ENCODE peak calls at places on chromosomes 13 and 19, in ten cellular contexts. D is NAMALWA; I is pons; G is MCF 10A; V is AG04449; M is iris pigment epithelial cell; H is activated T-cell treated with anti-CD3 and anti-CD28 coated beads for 48 hours; O is HT1080; C is activated gamma-delta T cell treated with Interleukin-2 at 50 U/mL for 16 hours; B is activated naive CD4-positive, alpha-beta T cell. X is an unnamed sample.

GRCh38 chr13:105702441-105702840 is 833.0 kb downstream of the EFNB2 start:
- DNase-seq in I (no peak), H (no peak), B (no peak), O (no peak), D (no peak), G (no peak), M (no peak), C (no peak), V (no peak), X (no peak)

GRCh38 chr19:591099-591958 is 1.6 kb downstream of the HCN2 start:
- DNase-seq in V (no peak), H (no peak), G (peak; percentile 50), C (no peak), B (no peak), D (no peak), O (no peak), M (peak; percentile 25), I (no peak), X (peak; percentile 68)

GRCh38 chr13:113140677-113141590 is 17.5 kb upstream of the PROZ start:
- DNase-seq in G (no peak), B (no peak), O (no peak), C (no peak), M (no peak), D (no peak), V (no peak), I (no peak), H (no peak), X (no peak)

GRCh38 chr19:4120531-4120930 is 3.4 kb downstream of the MAP2K2 start:
- DNase-seq in I (no peak), H (no peak), M (peak; percentile 77), G (no peak), B (no peak), V (no peak), D (no peak), C (no peak), O (peak; percentile 16), X (no peak)

GRCh38 chr19:45976180-45976579 is 2.5 kb upstream of the NOVA2 start:
- DNase-seq in C (no peak), D (no peak), V (no peak), G (no peak), I (peak; percentile 0), M (peak; percentile 8), H (no peak), B (no peak), O (no peak), X (no peak)

GRCh38 chr13:91652389-91652788 is 254.0 kb downstream of the GPC5 start:
- DNase-seq in V (no peak), D (no peak), M (no peak), I (no peak), C (no peak), H (no peak), G (peak; percentile 76), B (no peak), O (peak; percentile 56), X (no peak)

GRCh38 chr13:111595276-111595675 is 274.8 kb downstream of the TEX29 start:
- DNase-seq in D (no peak), O (no peak), C (no peak), G (no peak), B (no peak), H (no peak), V (no peak), M (no peak), I (no peak), X (no peak)

GRCh38 chr13:31957772-31958171 is 73.8 kb upstream of the FRY start:
- DNase-seq in O (peak; percentile 13), C (no peak), V (no peak), B (no peak), I (no peak), G (no peak), H (no peak), D (no peak), M (no peak), X (no peak)

GRCh38 chr19:34232566-34233481 is 21.5 kb upstream of the GARRE1 start:
- DNase-seq in G (peak; percentile 71), C (no peak), O (peak; percentile 96), I (peak; percentile 93), V (peak; percentile 91), D (no peak), B (no peak), M (peak; percentile 94), H (no peak), X (no peak)

GRCh38 chr13:47835470-47836228 is 165.4 kb downstream of the SUCLA2 start:
- DNase-seq in H (no peak), G (no peak), O (peak; percentile 67), V (no peak), B (no peak), D (no peak), M (no peak), C (no peak), I (no peak), X (no peak)

GRCh38 chr13:20181180-20181579 is 11.6 kb downstream of the GJB2 start:
- DNase-seq in O (no peak), I (no peak), C (no peak), D (no peak), G (no peak), V (no peak), M (no peak), B (no peak), H (no peak), X (no peak)

GRCh38 chr13:26052136-26052736 is 420 bp upstream of the SHISA2 start:
- DNase-seq in H (no peak), V (no peak), O (no peak), I (no peak), D (no peak), B (no peak), M (no peak), C (no peak), G (no peak), X (no peak)

GRCh38 chr19:11179716-11180297 is 17.5 kb downstream of the KANK2 start:
- DNase-seq in B (no peak), H (no peak), M (no peak), D (peak; percentile 19), G (no peak), V (no peak), I (no peak), C (no peak), O (no peak), X (no peak)

GRCh38 chr19:17611462-17612244 is 56.2 kb downstream of the COLGALT1 start:
- DNase-seq in I (no peak), D (peak; percentile 74), H (no peak), B (no peak), C (no peak), G (no peak), V (no peak), M (no peak), O (no peak), X (no peak)

GRCh38 chr19:18419699-18420460 is 682 bp downstream of the SSBP4 start:
- DNase-seq in M (no peak), V (no peak), G (no peak), D (peak; percentile 83), B (no peak), O (no peak), H (no peak), I (no peak), C (peak; percentile 47), X (no peak)

GRCh38 chr13:46297338-46297737 is 85.6 kb downstream of the LRRC63 start:
- DNase-seq in B (no peak), G (no peak), C (no peak), D (no peak), M (peak; percentile 58), V (no peak), H (no peak), O (no peak), I (no peak), X (no peak)

GRCh38 chr13:77375554-77375953 is 48.7 kb upstream of the MYCBP2 start:
- DNase-seq in V (no peak), M (no peak), O (no peak), G (no peak), I (peak; percentile 19), C (no peak), B (no peak), D (no peak), H (no peak), X (no peak)

GRCh38 chr19:14265285-14266036 is 59.5 kb upstream of the ADGRL1 start:
- DNase-seq in V (no peak), B (no peak), H (no peak), I (no peak), G (no peak), C (no peak), M (no peak), D (no peak), O (no peak), X (no peak)

GRCh38 chr13:47288546-47288945 is 391.7 kb upstream of the HTR2A start:
- DNase-seq in G (no peak), D (no peak), I (no peak), B (no peak), M (no peak), O (no peak), C (no peak), H (no peak), V (peak; percentile 58), X (no peak)

GRCh38 chr13:32600891-32601290 is 14.6 kb downstream of the PDS5B start:
- DNase-seq in M (no peak), B (no peak), H (no peak), O (no peak), V (no peak), G (no peak), C (no peak), I (no peak), D (peak; percentile 43), X (no peak)

GRCh38 chr13:78680611-78681010 is 21.7 kb upstream of the OBI1 start:
- DNase-seq in M (no peak), D (no peak), O (no peak), C (no peak), V (no peak), B (no peak), G (no peak), H (no peak), I (no peak), X (no peak)

GRCh38 chr19:15672580-15673175 is at the start of gene CYP4F12:
- DNase-seq in G (peak; percentile 73), V (no peak), O (peak; percentile 8), M (peak; percentile 9), C (no peak), I (no peak), B (no peak), H (no peak), D (peak; percentile 48), X (no peak)

GRCh38 chr13:46698015-46698414 is 98.9 kb downstream of the ESD start:
- DNase-seq in H (no peak), M (no peak), C (no peak), G (no peak), B (no peak), D (no peak), V (no peak), O (no peak), I (no peak), X (no peak)

GRCh38 chr19:4866595-4867424 is 657 bp downstream of the PLIN3 start:
- DNase-seq in C (peak; percentile 35), V (no peak), G (peak; percentile 55), M (peak; percentile 46), I (no peak), B (no peak), H (peak; percentile 26), D (peak; percentile 71), O (no peak), X (no peak)

GRCh38 chr19:38707512-38708114 is 36.7 kb downstream of the CAPN12 start:
- DNase-seq in H (no peak), M (peak; percentile 35), V (no peak), I (peak; percentile 54), C (no peak), O (peak; percentile 48), B (no peak), G (no peak), D (no peak), X (no peak)

GRCh38 chr13:103638706-103639105 is 572.5 kb upstream of the SLC10A2 start:
- DNase-seq in G (no peak), C (no peak), D (no peak), M (no peak), H (no peak), O (no peak), B (no peak), V (no peak), I (no peak), X (no peak)

GRCh38 chr19:48719263-48720171 is at the start of gene MAMSTR:
- DNase-seq in I (no peak), O (no peak), H (no peak), B (no peak), D (no peak), M (no peak), C (no peak), G (no peak), V (no peak), X (no peak)

GRCh38 chr19:35671818-35672217 is 5.5 kb downstream of the UPK1A start:
- DNase-seq in M (peak; percentile 45), G (no peak), O (no peak), C (no peak), D (no peak), I (no peak), H (no peak), B (no peak), V (no peak), X (no peak)

X was measured in mesothelial cell of epicardium.